ENCODE peak calls at places on chromosomes 3 and 15, in ten cellular contexts. Q is GM23338, J is psoas muscle, H is body of pancreas, F is epithelial cell of esophagus, D is DND-41, O is A549, R is RWPE2, B is testis, K is astrocyte of the spinal cord. Y is an unnamed sample.

GRCh38 chr3:113054552-113054951 is 63.8 kb downstream of the GTPBP8 start:
- DNase-seq in Q (no peak), J (no peak), H (no peak), F (peak), D (no peak), O (no peak), R (no peak), B (no peak), K (peak), Y (peak)

GRCh38 chr3:16658004-16658932 is 53.0 kb upstream of the DAZL start:
- DNase-seq in Q (peak), J (no peak), H (no peak), F (no peak), D (no peak), O (no peak), R (no peak), B (no peak), K (no peak), Y (peak)

GRCh38 chr15:37425541-37425940 is 325.2 kb upstream of the MEIS2 start:
- DNase-seq in Q (no peak), J (no peak), H (no peak), F (peak), D (no peak), O (no peak), R (no peak), B (no peak), K (peak), Y (no peak)

GRCh38 chr3:141011511-141012262 is 39.5 kb upstream of the SPSB4 start:
- DNase-seq in Q (peak), J (peak), H (peak), F (peak), D (peak), O (peak), R (no peak), B (peak), K (peak), Y (peak)

GRCh38 chr3:52926556-52926955 is 29.2 kb upstream of the STIMATE start:
- DNase-seq in Q (no peak), J (no peak), H (no peak), F (no peak), D (no peak), O (no peak), R (no peak), B (no peak), K (no peak), Y (no peak)

GRCh38 chr15:84981054-84981710 is 474 bp upstream of the PDE8A start:
- DNase-seq in Q (peak), J (peak), H (peak), F (peak), D (peak), O (peak), R (peak), B (peak), K (peak), Y (peak)

GRCh38 chr3:178289544-178290160 is 246.6 kb upstream of the KCNMB2 start:
- DNase-seq in Q (no peak), J (peak), H (peak), F (no peak), D (no peak), O (no peak), R (no peak), B (no peak), K (no peak), Y (peak)

GRCh38 chr15:53072077-53072476 is 281.9 kb upstream of the ONECUT1 start:
- DNase-seq in Q (peak), J (no peak), H (peak), F (peak), D (peak), O (peak), R (peak), B (peak), K (peak), Y (peak)

GRCh38 chr15:64930778-64931240 is 19.1 kb downstream of the ANKDD1A start:
- DNase-seq in Q (no peak), J (no peak), H (no peak), F (no peak), D (no peak), O (no peak), R (peak), B (no peak), K (peak), Y (peak)

GRCh38 chr3:120275553-120276092 is 9.4 kb downstream of the GPR156 start:
- DNase-seq in Q (no peak), J (no peak), H (no peak), F (no peak), D (no peak), O (no peak), R (no peak), B (no peak), K (no peak), Y (no peak)

GRCh38 chr15:71725215-71725955 is 85.0 kb upstream of the NR2E3 start:
- DNase-seq in Q (no peak), J (no peak), H (no peak), F (peak), D (no peak), O (no peak), R (no peak), B (no peak), K (peak), Y (peak)

GRCh38 chr3:139100821-139101220 is 56.1 kb upstream of the PRR23C start:
- DNase-seq in Q (no peak), J (no peak), H (no peak), F (no peak), D (no peak), O (no peak), R (no peak), B (no peak), K (no peak), Y (no peak)

GRCh38 chr15:62932436-62932835 is 110.1 kb upstream of the TPM1 start:
- DNase-seq in Q (no peak), J (no peak), H (no peak), F (no peak), D (no peak), O (no peak), R (no peak), B (no peak), K (peak), Y (peak)

GRCh38 chr3:59607628-59608027 is 557.8 kb upstream of the CFAP20DC start:
- DNase-seq in Q (no peak), J (no peak), H (no peak), F (peak), D (no peak), O (no peak), R (no peak), B (no peak), K (no peak), Y (peak)

GRCh38 chr15:39431371-39431770 is 149.5 kb upstream of the THBS1 start:
- DNase-seq in Q (no peak), J (no peak), H (no peak), F (no peak), D (no peak), O (no peak), R (no peak), B (no peak), K (peak), Y (no peak)

GRCh38 chr3:108495717-108496116 is 14.7 kb downstream of the MYH15 start:
- DNase-seq in Q (no peak), J (no peak), H (no peak), F (no peak), D (no peak), O (no peak), R (no peak), B (no peak), K (no peak), Y (no peak)

GRCh38 chr15:59892995-59893394 is 111.1 kb upstream of the FOXB1 start:
- DNase-seq in Q (peak), J (no peak), H (no peak), F (peak), D (peak), O (no peak), R (no peak), B (no peak), K (peak), Y (peak)

GRCh38 chr15:75029378-75030022 is 6.1 kb downstream of the PPCDC start:
- DNase-seq in Q (peak), J (peak), H (peak), F (peak), D (peak), O (peak), R (peak), B (peak), K (peak), Y (peak)

GRCh38 chr3:171156455-171157005 is 130.0 kb upstream of the SLC2A2 start:
- DNase-seq in Q (no peak), J (no peak), H (no peak), F (peak), D (no peak), O (no peak), R (no peak), B (no peak), K (peak), Y (no peak)

GRCh38 chr3:168034152-168034928 is 61.4 kb downstream of the GOLIM4 start:
- DNase-seq in Q (no peak), J (no peak), H (no peak), F (peak), D (no peak), O (no peak), R (no peak), B (no peak), K (peak), Y (peak)

GRCh38 chr15:65386376-65386775 is 8.6 kb upstream of the IGDCC3 start:
- DNase-seq in Q (no peak), J (peak), H (no peak), F (no peak), D (no peak), O (no peak), R (no peak), B (no peak), K (no peak), Y (no peak)

GRCh38 chr3:197595470-197596185 is 39.9 kb upstream of the BDH1 start:
- DNase-seq in Q (no peak), J (no peak), H (no peak), F (no peak), D (no peak), O (no peak), R (no peak), B (no peak), K (no peak), Y (no peak)

GRCh38 chr3:33035596-33035995 is 61.4 kb downstream of the GLB1 start:
- DNase-seq in Q (no peak), J (no peak), H (no peak), F (peak), D (no peak), O (no peak), R (no peak), B (no peak), K (peak), Y (peak)

GRCh38 chr3:26845194-26845593 is 222.6 kb downstream of the LRRC3B start:
- DNase-seq in Q (no peak), J (no peak), H (no peak), F (no peak), D (no peak), O (no peak), R (no peak), B (no peak), K (no peak), Y (no peak)

GRCh38 chr3:134803051-134803505 is 8.0 kb downstream of the EPHB1 start:
- DNase-seq in Q (no peak), J (no peak), H (no peak), F (no peak), D (peak), O (no peak), R (no peak), B (no peak), K (no peak), Y (no peak)

GRCh38 chr3:101963902-101964362 is 114.6 kb downstream of the NFKBIZ start:
- DNase-seq in Q (no peak), J (no peak), H (no peak), F (peak), D (no peak), O (no peak), R (no peak), B (no peak), K (peak), Y (peak)

GRCh38 chr3:135456182-135456790 is 509.2 kb upstream of the PPP2R3A start:
- DNase-seq in Q (peak), J (no peak), H (no peak), F (no peak), D (no peak), O (no peak), R (no peak), B (no peak), K (no peak), Y (no peak)

GRCh38 chr3:108117245-108117644 is 26.4 kb upstream of the CD47 start:
- DNase-seq in Q (no peak), J (no peak), H (no peak), F (peak), D (no peak), O (no peak), R (no peak), B (no peak), K (no peak), Y (peak)

GRCh38 chr15:85411992-85412538 is 31.7 kb downstream of the AKAP13 start:
- DNase-seq in Q (no peak), J (no peak), H (no peak), F (peak), D (no peak), O (no peak), R (no peak), B (no peak), K (peak), Y (peak)

GRCh38 chr3:5186089-5186853 is 1.2 kb upstream of the EDEM1 start:
- DNase-seq in Q (no peak), J (no peak), H (peak), F (no peak), D (no peak), O (no peak), R (no peak), B (no peak), K (no peak), Y (no peak)

GRCh38 chr3:48656061-48656840 is 6.4 kb downstream of the CELSR3 start:
- DNase-seq in Q (peak), J (peak), H (peak), F (peak), D (no peak), O (peak), R (no peak), B (peak), K (peak), Y (peak)

GRCh38 chr15:98826658-98827057 is 178.3 kb downstream of the IGF1R start:
- DNase-seq in Q (no peak), J (no peak), H (no peak), F (no peak), D (no peak), O (no peak), R (no peak), B (no peak), K (no peak), Y (no peak)

GRCh38 chr3:36650271-36650671 is 114.1 kb downstream of the DCLK3 start:
- DNase-seq in Q (no peak), J (no peak), H (no peak), F (no peak), D (no peak), O (no peak), R (no peak), B (no peak), K (peak), Y (peak)

GRCh38 chr3:36647423-36647853 is 116.9 kb downstream of the DCLK3 start:
- DNase-seq in Q (no peak), J (no peak), H (no peak), F (no peak), D (no peak), O (no peak), R (no peak), B (no peak), K (peak), Y (peak)

GRCh38 chr3:36649078-36649477 is 115.3 kb downstream of the DCLK3 start:
- DNase-seq in Q (no peak), J (no peak), H (no peak), F (no peak), D (no peak), O (no peak), R (no peak), B (no peak), K (no peak), Y (no peak)

GRCh38 chr3:36653095-36653494 is 111.3 kb downstream of the DCLK3 start:
- DNase-seq in Q (no peak), J (no peak), H (no peak), F (peak), D (no peak), O (no peak), R (no peak), B (no peak), K (peak), Y (peak)

GRCh38 chr3:36648241-36649034 is 115.9 kb downstream of the DCLK3 start:
- DNase-seq in Q (no peak), J (no peak), H (no peak), F (peak), D (no peak), O (peak), R (no peak), B (no peak), K (peak), Y (peak)
- H3K4me3 ChIP-seq in Q (no peak), J (no peak), H (no peak), F (no peak), D (no peak), O (no peak), R (no peak), B (no peak), K (no peak), Y (no peak)

GRCh38 chr3:188853896-188854295 is 317.9 kb upstream of the TPRG1 start:
- DNase-seq in Q (no peak), J (no peak), H (no peak), F (no peak), D (no peak), O (no peak), R (no peak), B (no peak), K (no peak), Y (peak)

GRCh38 chr3:188860147-188860546 is 311.6 kb upstream of the TPRG1 start:
- DNase-seq in Q (no peak), J (no peak), H (no peak), F (peak), D (no peak), O (no peak), R (no peak), B (no peak), K (peak), Y (peak)

GRCh38 chr3:188848947-188849346 is 322.8 kb upstream of the TPRG1 start:
- DNase-seq in Q (no peak), J (no peak), H (no peak), F (no peak), D (no peak), O (no peak), R (no peak), B (no peak), K (no peak), Y (no peak)

GRCh38 chr3:188855690-188856089 is 316.1 kb upstream of the TPRG1 start:
- DNase-seq in Q (no peak), J (no peak), H (no peak), F (no peak), D (no peak), O (no peak), R (no peak), B (no peak), K (no peak), Y (no peak)

DNA sequence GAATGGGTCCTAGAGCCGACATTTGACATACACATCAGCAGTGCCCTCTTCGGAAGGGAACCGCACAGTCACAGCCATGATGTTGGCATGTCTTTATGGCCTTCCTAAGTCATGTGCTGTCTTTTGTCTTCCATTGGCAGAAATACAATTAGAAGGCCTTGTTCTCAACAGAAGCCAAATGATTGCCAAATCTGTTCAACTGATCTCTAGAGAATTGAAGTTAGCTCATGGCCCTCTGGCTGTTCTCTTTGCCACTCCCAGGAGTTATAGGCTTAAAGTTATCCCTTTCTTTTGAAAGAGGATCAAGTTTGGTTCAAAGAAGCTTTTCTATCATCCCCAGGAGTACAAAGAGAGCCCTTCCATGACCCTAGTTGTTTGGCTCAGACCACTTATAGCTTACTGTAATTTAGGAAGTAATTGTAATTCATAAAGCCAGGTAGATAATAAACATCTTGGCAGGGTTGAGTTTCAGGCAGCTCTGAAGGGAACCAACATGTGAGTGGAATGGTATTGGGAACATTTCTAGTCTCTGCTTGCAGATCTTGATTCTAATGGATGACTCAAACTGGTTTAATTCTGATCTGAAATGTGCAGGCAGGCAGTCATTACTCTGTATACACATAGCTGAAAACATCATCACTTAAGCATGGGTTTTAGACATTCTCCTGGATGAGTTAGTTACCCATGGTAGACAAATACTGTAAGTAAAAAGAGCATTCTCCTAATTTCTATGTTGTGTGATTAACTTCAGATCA is 317.2 kb upstream of the TPRG1 start:
- DNase-seq in Q (no peak), J (peak), H (no peak), F (peak), D (no peak), O (no peak), R (no peak), B (no peak), K (peak), Y (peak)
- TF ChIP-seq CTCF in Q (no peak), J (no peak), H (no peak), F (peak), D (no peak), O (no peak), R (no peak), B (no peak), K (no peak), Y (no peak)

GRCh38 chr3:158728851-158729250 is 3.4 kb downstream of the RARRES1 start:
- DNase-seq in Q (no peak), J (no peak), H (no peak), F (no peak), D (no peak), O (no peak), R (no peak), B (no peak), K (no peak), Y (no peak)

GRCh38 chr3:158735296-158736033 is 3.2 kb upstream of the RARRES1 start:
- DNase-seq in Q (no peak), J (no peak), H (no peak), F (no peak), D (no peak), O (no peak), R (no peak), B (no peak), K (no peak), Y (no peak)

GRCh38 chr3:158731525-158731924 is 732 bp downstream of the RARRES1 start:
- DNase-seq in Q (peak), J (no peak), H (no peak), F (no peak), D (no peak), O (no peak), R (no peak), B (no peak), K (no peak), Y (no peak)

GRCh38 chr3:158732856-158733200 is 571 bp upstream of the RARRES1 start:
- DNase-seq in Q (peak), J (no peak), H (no peak), F (no peak), D (no peak), O (no peak), R (no peak), B (no peak), K (no peak), Y (no peak)

GRCh38 chr3:158731938-158732855 is at the start of gene RARRES1:
- DNase-seq in Q (peak), J (peak), H (peak), F (peak), D (no peak), O (peak), R (no peak), B (peak), K (peak), Y (peak)
- H3K4me3 ChIP-seq in Q (peak), J (peak), H (peak), F (peak), D (no peak), O (peak), R (peak), B (peak), K (peak), Y (peak)

GRCh38 chr3:65251375-65251774 is 563.6 kb upstream of the ADAMTS9 start:
- DNase-seq in Q (no peak), J (no peak), H (no peak), F (no peak), D (no peak), O (no peak), R (no peak), B (no peak), K (no peak), Y (no peak)

GRCh38 chr3:65246561-65246960 is 558.8 kb upstream of the ADAMTS9 start:
- DNase-seq in Q (no peak), J (no peak), H (no peak), F (no peak), D (no peak), O (no peak), R (no peak), B (no peak), K (no peak), Y (no peak)

DNA sequence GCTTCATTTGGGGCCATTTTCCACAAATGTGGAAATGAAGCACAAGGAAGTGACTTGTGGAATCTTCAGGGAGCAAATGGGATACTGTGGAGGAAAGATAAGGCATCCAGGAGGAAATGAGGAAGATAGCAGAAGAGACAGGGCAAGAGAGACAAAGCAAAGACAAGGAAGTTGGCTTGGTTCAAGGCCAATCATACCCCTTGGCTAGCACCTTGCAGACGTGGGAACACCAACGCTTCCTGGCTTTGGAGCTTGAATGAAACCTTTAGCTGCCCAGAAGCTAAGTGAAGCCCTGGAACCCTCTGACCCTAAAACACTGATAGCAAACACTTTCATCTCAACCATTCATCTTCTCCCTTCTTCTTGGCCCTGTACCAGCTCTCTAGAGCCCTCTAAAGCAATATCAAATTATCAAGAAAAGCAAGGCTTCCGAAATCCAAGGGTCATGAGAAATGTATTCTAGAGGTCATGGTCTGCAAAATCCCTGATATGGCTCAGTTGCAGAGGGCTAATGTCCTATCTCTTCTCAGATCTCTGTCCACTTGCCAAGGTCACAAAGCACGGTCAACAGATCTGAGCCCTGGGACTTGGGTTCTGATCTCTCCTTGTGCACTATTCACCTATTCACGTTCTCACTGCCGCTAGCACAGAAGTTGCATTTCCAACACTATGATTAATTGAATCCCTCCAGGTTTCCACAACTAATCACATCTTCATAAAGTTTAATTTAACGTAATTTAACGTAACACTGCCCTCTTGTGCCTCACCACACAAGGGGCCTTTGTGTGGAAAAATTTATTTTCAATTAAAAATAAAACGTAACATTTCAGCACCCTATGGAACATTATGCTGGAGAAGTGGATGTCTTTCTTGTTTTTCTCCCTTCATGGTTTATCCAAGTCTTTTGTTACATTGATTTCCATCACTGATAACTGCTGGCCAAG is 557.6 kb upstream of the ADAMTS9 start:
- DNase-seq in Q (peak), J (no peak), H (no peak), F (peak), D (no peak), O (no peak), R (no peak), B (no peak), K (peak), Y (peak)
- TF ChIP-seq CTCF in Q (peak), J (peak), H (peak), F (peak), D (peak), O (no peak), R (peak), B (peak), K (peak), Y (peak)

Y was measured in fibroblast of pulmonary artery.